ENCODE peak calls at places on chromosome 2, in seven cellular contexts. One of them, this sample, is unnamed.

GRCh38 chr2:231530099-231531085 is at the start of gene NMUR1:
- DNase-seq in SK-N-SH: peak
- DNase-seq in prostate gland: peak
- DNase-seq in breast epithelium: no peak
- DNase-seq in spleen: peak
- DNase-seq in stomach: peak
- DNase-seq in transverse colon: peak
- DNase-seq in this sample: peak

GRCh38 chr2:134469516-134470115 is 215.7 kb downstream of the MGAT5 start:
- DNase-seq in SK-N-SH: no peak
- DNase-seq in prostate gland: no peak
- DNase-seq in breast epithelium: no peak
- DNase-seq in spleen: no peak
- DNase-seq in stomach: peak
- DNase-seq in transverse colon: no peak
- DNase-seq in this sample: no peak

GRCh38 chr2:241092677-241093076 is 9.4 kb downstream of the MTERF4 start:
- DNase-seq in SK-N-SH: no peak
- DNase-seq in prostate gland: no peak
- DNase-seq in breast epithelium: no peak
- DNase-seq in spleen: no peak
- DNase-seq in stomach: no peak
- DNase-seq in transverse colon: no peak
- DNase-seq in this sample: no peak

GRCh38 chr2:226063704-226064390 is 664.3 kb downstream of the NYAP2 start:
- DNase-seq in SK-N-SH: no peak
- DNase-seq in prostate gland: no peak
- DNase-seq in breast epithelium: no peak
- DNase-seq in spleen: no peak
- DNase-seq in stomach: no peak
- DNase-seq in transverse colon: no peak
- DNase-seq in this sample: no peak

GRCh38 chr2:159711562-159712193 is 628 bp upstream of the MARCHF7 start:
- DNase-seq in SK-N-SH: no peak
- DNase-seq in prostate gland: no peak
- DNase-seq in breast epithelium: no peak
- DNase-seq in spleen: no peak
- DNase-seq in stomach: no peak
- DNase-seq in transverse colon: no peak
- DNase-seq in this sample: no peak

GRCh38 chr2:15842771-15843666 is 97.3 kb upstream of the MYCN start:
- DNase-seq in SK-N-SH: peak
- DNase-seq in prostate gland: no peak
- DNase-seq in breast epithelium: no peak
- DNase-seq in spleen: no peak
- DNase-seq in stomach: no peak
- DNase-seq in transverse colon: no peak
- DNase-seq in this sample: no peak

GRCh38 chr2:223001831-223002230 is 50.2 kb upstream of the KCNE4 start:
- DNase-seq in SK-N-SH: no peak
- DNase-seq in prostate gland: no peak
- DNase-seq in breast epithelium: no peak
- DNase-seq in spleen: no peak
- DNase-seq in stomach: no peak
- DNase-seq in transverse colon: no peak
- DNase-seq in this sample: no peak

GRCh38 chr2:178978667-178979066 is 71.3 kb downstream of the CCDC141 start:
- DNase-seq in SK-N-SH: no peak
- DNase-seq in prostate gland: no peak
- DNase-seq in breast epithelium: no peak
- DNase-seq in spleen: no peak
- DNase-seq in stomach: no peak
- DNase-seq in transverse colon: no peak
- DNase-seq in this sample: no peak

GRCh38 chr2:62596061-62596658 is 90.2 kb upstream of the TMEM17 start:
- DNase-seq in SK-N-SH: peak
- DNase-seq in prostate gland: no peak
- DNase-seq in breast epithelium: no peak
- DNase-seq in spleen: no peak
- DNase-seq in stomach: no peak
- DNase-seq in transverse colon: no peak
- DNase-seq in this sample: no peak

GRCh38 chr2:58913082-58913726 is 672.1 kb upstream of the FANCL start:
- DNase-seq in SK-N-SH: no peak
- DNase-seq in prostate gland: no peak
- DNase-seq in breast epithelium: no peak
- DNase-seq in spleen: no peak
- DNase-seq in stomach: no peak
- DNase-seq in transverse colon: no peak
- DNase-seq in this sample: no peak

GRCh38 chr2:233186851-233187250 is 64.6 kb upstream of the ATG16L1 start:
- DNase-seq in SK-N-SH: no peak
- DNase-seq in prostate gland: no peak
- DNase-seq in breast epithelium: no peak
- DNase-seq in spleen: no peak
- DNase-seq in stomach: no peak
- DNase-seq in transverse colon: no peak
- DNase-seq in this sample: no peak

GRCh38 chr2:128069769-128070168 is 21.2 kb upstream of the UGGT1 start:
- DNase-seq in SK-N-SH: no peak
- DNase-seq in prostate gland: peak
- DNase-seq in breast epithelium: no peak
- DNase-seq in spleen: no peak
- DNase-seq in stomach: peak
- DNase-seq in transverse colon: no peak
- DNase-seq in this sample: no peak

GRCh38 chr2:129757915-129758421 is 221.5 kb upstream of the RAB6C start:
- DNase-seq in SK-N-SH: peak
- DNase-seq in prostate gland: no peak
- DNase-seq in breast epithelium: no peak
- DNase-seq in spleen: peak
- DNase-seq in stomach: no peak
- DNase-seq in transverse colon: no peak
- DNase-seq in this sample: no peak

GRCh38 chr2:85545780-85546240 is 6.8 kb downstream of the MAT2A start:
- DNase-seq in SK-N-SH: no peak
- DNase-seq in prostate gland: no peak
- DNase-seq in breast epithelium: no peak
- DNase-seq in spleen: no peak
- DNase-seq in stomach: no peak
- DNase-seq in transverse colon: no peak
- DNase-seq in this sample: no peak

GRCh38 chr2:195509551-195509950 is 147.5 kb upstream of the SLC39A10 start:
- DNase-seq in SK-N-SH: no peak
- DNase-seq in prostate gland: no peak
- DNase-seq in breast epithelium: no peak
- DNase-seq in spleen: no peak
- DNase-seq in stomach: no peak
- DNase-seq in transverse colon: no peak
- DNase-seq in this sample: no peak

GRCh38 chr2:190603374-190603773 is 45.5 kb upstream of the NAB1 start:
- DNase-seq in SK-N-SH: no peak
- DNase-seq in prostate gland: no peak
- DNase-seq in breast epithelium: no peak
- DNase-seq in spleen: no peak
- DNase-seq in stomach: no peak
- DNase-seq in transverse colon: no peak
- DNase-seq in this sample: no peak

GRCh38 chr2:190607014-190607597 is 41.8 kb upstream of the NAB1 start:
- DNase-seq in SK-N-SH: no peak
- DNase-seq in prostate gland: no peak
- DNase-seq in breast epithelium: no peak
- DNase-seq in spleen: no peak
- DNase-seq in stomach: no peak
- DNase-seq in transverse colon: no peak
- DNase-seq in this sample: no peak

DNA sequence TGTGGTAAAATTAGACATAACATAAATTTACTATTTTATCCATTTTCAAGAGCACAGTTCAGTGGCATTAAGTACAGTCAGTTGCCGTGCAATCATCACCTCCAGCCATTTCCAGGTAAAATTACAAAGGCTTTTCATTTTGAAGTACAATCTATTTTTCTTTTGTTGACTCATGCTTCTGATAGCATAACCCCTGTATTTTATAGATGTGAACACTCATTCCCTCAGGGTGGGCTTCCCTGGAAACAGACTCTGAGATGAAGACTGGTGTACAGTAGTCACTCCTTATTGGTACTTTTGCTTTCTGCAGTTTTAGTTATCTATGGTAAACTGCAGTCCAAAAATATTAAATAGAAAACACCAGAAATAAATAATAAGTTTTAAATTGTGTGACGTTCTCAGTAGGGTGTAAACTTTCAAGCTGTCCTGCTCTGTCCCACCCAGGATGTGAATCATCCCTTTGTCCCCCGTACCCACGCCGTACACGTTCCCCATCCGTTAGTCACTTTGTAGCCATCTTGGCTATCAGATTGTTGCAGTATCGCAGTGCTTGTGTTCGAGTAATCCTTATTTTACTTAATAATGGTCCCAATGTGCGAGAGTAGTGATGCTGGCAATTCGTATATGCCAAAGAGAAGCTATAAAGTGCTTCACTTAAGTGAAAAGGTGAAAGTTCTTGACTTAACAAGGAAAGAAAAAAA is 41.1 kb upstream of the NAB1 start:
- DNase-seq in SK-N-SH: no peak
- DNase-seq in prostate gland: no peak
- DNase-seq in breast epithelium: no peak
- DNase-seq in spleen: no peak
- DNase-seq in stomach: no peak
- DNase-seq in transverse colon: no peak
- DNase-seq in this sample: no peak
- H3K4me3 ChIP-seq in SK-N-SH: no peak
- H3K4me3 ChIP-seq in prostate gland: no peak
- H3K4me3 ChIP-seq in breast epithelium: no peak
- H3K4me3 ChIP-seq in spleen: no peak
- H3K4me3 ChIP-seq in stomach: no peak
- H3K4me3 ChIP-seq in transverse colon: no peak
- H3K4me3 ChIP-seq in this sample: no peak

GRCh38 chr2:228321019-228321418 is 139.5 kb upstream of the SPHKAP start:
- DNase-seq in SK-N-SH: no peak
- DNase-seq in prostate gland: no peak
- DNase-seq in breast epithelium: no peak
- DNase-seq in spleen: no peak
- DNase-seq in stomach: no peak
- DNase-seq in transverse colon: no peak
- DNase-seq in this sample: no peak

DNA sequence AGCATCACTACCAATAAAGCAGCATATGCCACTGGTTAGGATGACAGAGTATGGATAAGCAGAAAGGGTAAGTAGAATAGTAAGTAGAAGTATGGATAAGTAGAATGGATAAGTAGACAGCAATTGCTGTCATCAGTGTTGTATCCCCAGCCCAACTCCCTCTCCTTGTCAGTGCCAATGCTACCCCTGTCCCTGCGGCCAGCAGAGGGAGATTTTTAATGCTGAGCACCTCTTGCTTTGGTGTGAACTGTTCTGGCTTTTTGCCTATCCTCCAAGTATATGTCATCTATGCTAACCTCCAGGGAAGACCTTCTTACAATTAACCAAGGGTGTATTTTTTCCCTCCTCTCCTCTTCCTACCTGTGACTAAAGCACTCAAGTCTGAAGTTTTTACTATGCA is 136.7 kb upstream of the SPHKAP start:
- DNase-seq in SK-N-SH: peak
- DNase-seq in prostate gland: no peak
- DNase-seq in breast epithelium: no peak
- DNase-seq in spleen: no peak
- DNase-seq in stomach: no peak
- DNase-seq in transverse colon: peak
- DNase-seq in this sample: no peak
- TF ChIP-seq CTCF in SK-N-SH: peak
- TF ChIP-seq CTCF in prostate gland: peak
- TF ChIP-seq CTCF in breast epithelium: no peak
- TF ChIP-seq CTCF in spleen: no peak
- TF ChIP-seq CTCF in stomach: no peak
- TF ChIP-seq CTCF in transverse colon: peak
- TF ChIP-seq CTCF in this sample: no peak

GRCh38 chr2:74845217-74845751 is 11.4 kb downstream of the HK2 start:
- DNase-seq in SK-N-SH: no peak
- DNase-seq in prostate gland: peak
- DNase-seq in breast epithelium: peak
- DNase-seq in spleen: peak
- DNase-seq in stomach: peak
- DNase-seq in transverse colon: peak
- DNase-seq in this sample: peak
- TF ChIP-seq POLR2AphosphoS5 in SK-N-SH: peak
- TF ChIP-seq POLR2AphosphoS5 in prostate gland: peak
- TF ChIP-seq POLR2AphosphoS5 in breast epithelium: peak
- TF ChIP-seq POLR2AphosphoS5 in spleen: peak
- TF ChIP-seq POLR2AphosphoS5 in stomach: no peak
- TF ChIP-seq POLR2AphosphoS5 in transverse colon: peak
- TF ChIP-seq POLR2AphosphoS5 in this sample: no peak

GRCh38 chr2:113175101-113175628 is 1.4 kb downstream of the PSD4 start:
- DNase-seq in SK-N-SH: no peak
- DNase-seq in prostate gland: no peak
- DNase-seq in breast epithelium: no peak
- DNase-seq in spleen: peak
- DNase-seq in stomach: peak
- DNase-seq in transverse colon: peak
- DNase-seq in this sample: no peak

GRCh38 chr2:113175736-113176695 is 2.2 kb downstream of the PSD4 start:
- DNase-seq in SK-N-SH: no peak
- DNase-seq in prostate gland: no peak
- DNase-seq in breast epithelium: no peak
- DNase-seq in spleen: peak
- DNase-seq in stomach: no peak
- DNase-seq in transverse colon: peak
- DNase-seq in this sample: no peak

GRCh38 chr2:113178891-113179290 is 5.1 kb downstream of the PSD4 start:
- DNase-seq in SK-N-SH: no peak
- DNase-seq in prostate gland: no peak
- DNase-seq in breast epithelium: no peak
- DNase-seq in spleen: peak
- DNase-seq in stomach: no peak
- DNase-seq in transverse colon: no peak
- DNase-seq in this sample: no peak

GRCh38 chr2:113178069-113178468 is 4.3 kb downstream of the PSD4 start:
- DNase-seq in SK-N-SH: no peak
- DNase-seq in prostate gland: no peak
- DNase-seq in breast epithelium: no peak
- DNase-seq in spleen: peak
- DNase-seq in stomach: no peak
- DNase-seq in transverse colon: no peak
- DNase-seq in this sample: no peak

DNA sequence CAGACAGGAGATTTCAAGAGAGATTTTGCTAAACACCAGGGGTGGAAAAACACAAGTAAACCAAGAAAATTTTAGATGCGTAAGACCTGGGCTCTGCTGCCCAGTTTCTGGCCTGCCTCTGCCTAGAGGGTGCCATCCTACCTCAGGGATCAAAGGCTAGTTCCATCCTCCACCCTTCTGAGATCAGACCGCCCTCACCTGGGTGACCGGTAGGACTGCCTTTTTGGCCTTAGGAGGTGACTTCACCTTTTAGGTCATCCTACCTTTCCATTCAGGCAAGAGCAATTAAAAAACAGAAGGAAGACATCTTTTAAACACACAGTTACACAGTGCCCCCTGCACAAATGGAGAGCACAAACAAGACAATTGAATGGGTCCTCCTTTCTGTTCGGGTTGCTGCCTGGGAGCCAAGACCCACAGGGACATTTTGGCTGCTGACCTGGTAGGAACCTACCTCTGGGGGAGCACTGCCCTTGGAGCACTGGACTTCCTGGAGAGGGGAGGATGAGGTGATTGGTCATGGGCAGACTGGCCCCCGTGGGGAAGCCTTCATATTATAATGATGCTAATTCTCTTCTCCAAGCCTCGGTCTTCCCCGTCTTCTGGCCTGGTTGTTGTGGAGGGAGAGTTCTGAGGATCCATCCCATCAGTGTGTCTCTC is 3.1 kb downstream of the PSD4 start:
- DNase-seq in SK-N-SH: no peak
- DNase-seq in prostate gland: no peak
- DNase-seq in breast epithelium: no peak
- DNase-seq in spleen: peak
- DNase-seq in stomach: no peak
- DNase-seq in transverse colon: no peak
- DNase-seq in this sample: no peak
- H3K4me3 ChIP-seq in SK-N-SH: no peak
- H3K4me3 ChIP-seq in prostate gland: no peak
- H3K4me3 ChIP-seq in breast epithelium: no peak
- H3K4me3 ChIP-seq in spleen: peak
- H3K4me3 ChIP-seq in stomach: no peak
- H3K4me3 ChIP-seq in transverse colon: no peak
- H3K4me3 ChIP-seq in this sample: no peak

This sample was measured in sigmoid colon.